ENCODE peak calls at places on chromosomes 2 and 18, in six cellular contexts. One of them, this sample, is unnamed.

GRCh38 chr2:7209776-7210555 is 292.8 kb downstream of the RNF144A start:
- DNase-seq in type B pancreatic cell: no peak
- DNase-seq in CD8-positive, alpha-beta memory T cell: no peak
- DNase-seq in stimulated activated CD4-positive, alpha-beta T cell treated with anti-CD3 and anti-CD28 coated beads, Interleukin-4, amount 100 ng/mL, for 1 hour: no peak
- DNase-seq in pulmonary artery endothelial cell: no peak
- DNase-seq in T-helper 1 cell: no peak
- DNase-seq in this sample: no peak

GRCh38 chr2:10538224-10538894 is 90.2 kb upstream of the ODC1 start:
- DNase-seq in type B pancreatic cell: no peak
- DNase-seq in CD8-positive, alpha-beta memory T cell: no peak
- DNase-seq in stimulated activated CD4-positive, alpha-beta T cell treated with anti-CD3 and anti-CD28 coated beads, Interleukin-4, amount 100 ng/mL, for 1 hour: no peak
- DNase-seq in pulmonary artery endothelial cell: no peak
- DNase-seq in T-helper 1 cell: no peak
- DNase-seq in this sample: peak; percentile 90

GRCh38 chr2:28276076-28276618 is 116.5 kb upstream of the FOSL2 start:
- DNase-seq in type B pancreatic cell: no peak
- DNase-seq in CD8-positive, alpha-beta memory T cell: no peak
- DNase-seq in stimulated activated CD4-positive, alpha-beta T cell treated with anti-CD3 and anti-CD28 coated beads, Interleukin-4, amount 100 ng/mL, for 1 hour: peak; percentile 27
- DNase-seq in pulmonary artery endothelial cell: peak; percentile 87
- DNase-seq in T-helper 1 cell: no peak
- DNase-seq in this sample: peak; percentile 94

GRCh38 chr18:58615150-58616132 is 13.4 kb downstream of the ALPK2 start:
- DNase-seq in type B pancreatic cell: no peak
- DNase-seq in CD8-positive, alpha-beta memory T cell: peak; percentile 14
- DNase-seq in stimulated activated CD4-positive, alpha-beta T cell treated with anti-CD3 and anti-CD28 coated beads, Interleukin-4, amount 100 ng/mL, for 1 hour: peak; percentile 48
- DNase-seq in pulmonary artery endothelial cell: no peak
- DNase-seq in T-helper 1 cell: peak; percentile 18
- DNase-seq in this sample: no peak

GRCh38 chr18:22778996-22779395 is 154.1 kb upstream of the RBBP8 start:
- DNase-seq in type B pancreatic cell: no peak
- DNase-seq in CD8-positive, alpha-beta memory T cell: no peak
- DNase-seq in stimulated activated CD4-positive, alpha-beta T cell treated with anti-CD3 and anti-CD28 coated beads, Interleukin-4, amount 100 ng/mL, for 1 hour: no peak
- DNase-seq in pulmonary artery endothelial cell: no peak
- DNase-seq in T-helper 1 cell: no peak
- DNase-seq in this sample: peak; percentile 22

GRCh38 chr2:13050764-13051163 is 334.0 kb downstream of the TRIB2 start:
- DNase-seq in type B pancreatic cell: no peak
- DNase-seq in CD8-positive, alpha-beta memory T cell: no peak
- DNase-seq in stimulated activated CD4-positive, alpha-beta T cell treated with anti-CD3 and anti-CD28 coated beads, Interleukin-4, amount 100 ng/mL, for 1 hour: no peak
- DNase-seq in pulmonary artery endothelial cell: no peak
- DNase-seq in T-helper 1 cell: no peak
- DNase-seq in this sample: peak; percentile 13

GRCh38 chr18:56637897-56638231 is 528 bp downstream of the TXNL1 start:
- DNase-seq in type B pancreatic cell: no peak
- DNase-seq in CD8-positive, alpha-beta memory T cell: no peak
- DNase-seq in stimulated activated CD4-positive, alpha-beta T cell treated with anti-CD3 and anti-CD28 coated beads, Interleukin-4, amount 100 ng/mL, for 1 hour: peak; percentile 14
- DNase-seq in pulmonary artery endothelial cell: no peak
- DNase-seq in T-helper 1 cell: peak; percentile 8
- DNase-seq in this sample: no peak

GRCh38 chr2:221304916-221305315 is 267.2 kb downstream of the EPHA4 start:
- DNase-seq in type B pancreatic cell: no peak
- DNase-seq in CD8-positive, alpha-beta memory T cell: no peak
- DNase-seq in stimulated activated CD4-positive, alpha-beta T cell treated with anti-CD3 and anti-CD28 coated beads, Interleukin-4, amount 100 ng/mL, for 1 hour: no peak
- DNase-seq in pulmonary artery endothelial cell: no peak
- DNase-seq in T-helper 1 cell: no peak
- DNase-seq in this sample: no peak

GRCh38 chr18:28357785-28358401 is 181.0 kb upstream of the CDH2 start:
- DNase-seq in type B pancreatic cell: no peak
- DNase-seq in CD8-positive, alpha-beta memory T cell: no peak
- DNase-seq in stimulated activated CD4-positive, alpha-beta T cell treated with anti-CD3 and anti-CD28 coated beads, Interleukin-4, amount 100 ng/mL, for 1 hour: no peak
- DNase-seq in pulmonary artery endothelial cell: no peak
- DNase-seq in T-helper 1 cell: no peak
- DNase-seq in this sample: peak; percentile 16

GRCh38 chr2:109242222-109242653 is 113.2 kb downstream of the SH3RF3 start:
- DNase-seq in type B pancreatic cell: no peak
- DNase-seq in CD8-positive, alpha-beta memory T cell: no peak
- DNase-seq in stimulated activated CD4-positive, alpha-beta T cell treated with anti-CD3 and anti-CD28 coated beads, Interleukin-4, amount 100 ng/mL, for 1 hour: no peak
- DNase-seq in pulmonary artery endothelial cell: no peak
- DNase-seq in T-helper 1 cell: no peak
- DNase-seq in this sample: peak; percentile 61

GRCh38 chr2:195543902-195544894 is 112.8 kb upstream of the SLC39A10 start:
- DNase-seq in type B pancreatic cell: no peak
- DNase-seq in CD8-positive, alpha-beta memory T cell: no peak
- DNase-seq in stimulated activated CD4-positive, alpha-beta T cell treated with anti-CD3 and anti-CD28 coated beads, Interleukin-4, amount 100 ng/mL, for 1 hour: no peak
- DNase-seq in pulmonary artery endothelial cell: no peak
- DNase-seq in T-helper 1 cell: no peak
- DNase-seq in this sample: peak; percentile 45

GRCh38 chr18:37956902-37957301 is 391.3 kb upstream of the CELF4 start:
- DNase-seq in type B pancreatic cell: no peak
- DNase-seq in CD8-positive, alpha-beta memory T cell: no peak
- DNase-seq in stimulated activated CD4-positive, alpha-beta T cell treated with anti-CD3 and anti-CD28 coated beads, Interleukin-4, amount 100 ng/mL, for 1 hour: no peak
- DNase-seq in pulmonary artery endothelial cell: no peak
- DNase-seq in T-helper 1 cell: no peak
- DNase-seq in this sample: no peak

GRCh38 chr18:48188609-48189008 is 220.6 kb downstream of the ZBTB7C start:
- DNase-seq in type B pancreatic cell: no peak
- DNase-seq in CD8-positive, alpha-beta memory T cell: no peak
- DNase-seq in stimulated activated CD4-positive, alpha-beta T cell treated with anti-CD3 and anti-CD28 coated beads, Interleukin-4, amount 100 ng/mL, for 1 hour: no peak
- DNase-seq in pulmonary artery endothelial cell: no peak
- DNase-seq in T-helper 1 cell: no peak
- DNase-seq in this sample: no peak

GRCh38 chr2:128444816-128445532 is 126.3 kb upstream of the HS6ST1 start:
- DNase-seq in type B pancreatic cell: peak; percentile 44
- DNase-seq in CD8-positive, alpha-beta memory T cell: no peak
- DNase-seq in stimulated activated CD4-positive, alpha-beta T cell treated with anti-CD3 and anti-CD28 coated beads, Interleukin-4, amount 100 ng/mL, for 1 hour: no peak
- DNase-seq in pulmonary artery endothelial cell: no peak
- DNase-seq in T-helper 1 cell: no peak
- DNase-seq in this sample: no peak

GRCh38 chr2:233964581-233964980 is 47.4 kb downstream of the TRPM8 start:
- DNase-seq in type B pancreatic cell: no peak
- DNase-seq in CD8-positive, alpha-beta memory T cell: no peak
- DNase-seq in stimulated activated CD4-positive, alpha-beta T cell treated with anti-CD3 and anti-CD28 coated beads, Interleukin-4, amount 100 ng/mL, for 1 hour: no peak
- DNase-seq in pulmonary artery endothelial cell: no peak
- DNase-seq in T-helper 1 cell: no peak
- DNase-seq in this sample: no peak

GRCh38 chr2:60047944-60048525 is 505.4 kb downstream of the BCL11A start:
- DNase-seq in type B pancreatic cell: no peak
- DNase-seq in CD8-positive, alpha-beta memory T cell: no peak
- DNase-seq in stimulated activated CD4-positive, alpha-beta T cell treated with anti-CD3 and anti-CD28 coated beads, Interleukin-4, amount 100 ng/mL, for 1 hour: no peak
- DNase-seq in pulmonary artery endothelial cell: no peak
- DNase-seq in T-helper 1 cell: no peak
- DNase-seq in this sample: no peak

GRCh38 chr2:65349863-65350262 is 82.5 kb downstream of the SPRED2 start:
- DNase-seq in type B pancreatic cell: no peak
- DNase-seq in CD8-positive, alpha-beta memory T cell: no peak
- DNase-seq in stimulated activated CD4-positive, alpha-beta T cell treated with anti-CD3 and anti-CD28 coated beads, Interleukin-4, amount 100 ng/mL, for 1 hour: no peak
- DNase-seq in pulmonary artery endothelial cell: peak; percentile 44
- DNase-seq in T-helper 1 cell: no peak
- DNase-seq in this sample: peak; percentile 70

GRCh38 chr2:126657636-126658315 is 1.8 kb downstream of the GYPC start:
- DNase-seq in type B pancreatic cell: no peak
- DNase-seq in CD8-positive, alpha-beta memory T cell: peak; percentile 61
- DNase-seq in stimulated activated CD4-positive, alpha-beta T cell treated with anti-CD3 and anti-CD28 coated beads, Interleukin-4, amount 100 ng/mL, for 1 hour: peak; percentile 58
- DNase-seq in pulmonary artery endothelial cell: peak; percentile 13
- DNase-seq in T-helper 1 cell: peak; percentile 60
- DNase-seq in this sample: peak; percentile 98

GRCh38 chr2:47269316-47270232 is 114.5 kb upstream of the STPG4 start:
- DNase-seq in type B pancreatic cell: no peak
- DNase-seq in CD8-positive, alpha-beta memory T cell: no peak
- DNase-seq in stimulated activated CD4-positive, alpha-beta T cell treated with anti-CD3 and anti-CD28 coated beads, Interleukin-4, amount 100 ng/mL, for 1 hour: no peak
- DNase-seq in pulmonary artery endothelial cell: peak; percentile 79
- DNase-seq in T-helper 1 cell: no peak
- DNase-seq in this sample: peak; percentile 99